ENCODE peak calls at places on chromosomes 13 and 19, in six cellular contexts. W, C, F, T, V and S are unnamed samples.

GRCh38 chr13:109243311-109243951 is 543.0 kb downstream of the IRS2 start:
- DNase-seq in F (no peak), V (no peak), W (peak), C (no peak), T (no peak), S (no peak)

GRCh38 chr19:30049226-30049625 is 107.2 kb downstream of the URI1 start:
- DNase-seq in V (no peak), C (no peak), T (no peak), W (no peak), F (no peak), S (no peak)

GRCh38 chr19:9885077-9885552 is 50.0 kb downstream of the PIN1 start:
- DNase-seq in W (no peak), T (no peak), V (no peak), C (no peak), F (peak), S (no peak)

GRCh38 chr13:100394005-100394695 is 194.4 kb downstream of the GGACT start:
- DNase-seq in V (no peak), C (no peak), F (no peak), T (no peak), W (peak), S (no peak)

GRCh38 chr13:31431722-31432137 is 232.0 kb downstream of the B3GLCT start:
- DNase-seq in V (peak), T (peak), C (no peak), F (no peak), W (peak), S (no peak)

GRCh38 chr13:25218011-25218410 is 45.9 kb upstream of the AMER2 start:
- DNase-seq in F (no peak), W (no peak), T (no peak), V (no peak), C (no peak), S (no peak)

GRCh38 chr13:91409661-91410060 is 11.2 kb downstream of the GPC5 start:
- DNase-seq in C (no peak), V (no peak), T (no peak), F (no peak), W (no peak), S (no peak)

GRCh38 chr19:21604941-21605548 is 99.6 kb downstream of the ZNF429 start:
- DNase-seq in T (no peak), W (no peak), C (no peak), F (no peak), V (no peak), S (no peak)

GRCh38 chr13:37194428-37194861 is 89.0 kb upstream of the CSNK1A1L start:
- DNase-seq in C (no peak), W (no peak), V (no peak), T (no peak), F (no peak), S (no peak)

GRCh38 chr19:39192846-39193245 is 3.9 kb upstream of the NCCRP1 start:
- DNase-seq in T (no peak), F (no peak), V (no peak), C (no peak), W (no peak), S (no peak)

GRCh38 chr19:47436712-47437401 is 17.5 kb upstream of the MEIS3 start:
- DNase-seq in C (peak), V (peak), W (peak), T (peak), F (peak), S (peak)

DNA sequence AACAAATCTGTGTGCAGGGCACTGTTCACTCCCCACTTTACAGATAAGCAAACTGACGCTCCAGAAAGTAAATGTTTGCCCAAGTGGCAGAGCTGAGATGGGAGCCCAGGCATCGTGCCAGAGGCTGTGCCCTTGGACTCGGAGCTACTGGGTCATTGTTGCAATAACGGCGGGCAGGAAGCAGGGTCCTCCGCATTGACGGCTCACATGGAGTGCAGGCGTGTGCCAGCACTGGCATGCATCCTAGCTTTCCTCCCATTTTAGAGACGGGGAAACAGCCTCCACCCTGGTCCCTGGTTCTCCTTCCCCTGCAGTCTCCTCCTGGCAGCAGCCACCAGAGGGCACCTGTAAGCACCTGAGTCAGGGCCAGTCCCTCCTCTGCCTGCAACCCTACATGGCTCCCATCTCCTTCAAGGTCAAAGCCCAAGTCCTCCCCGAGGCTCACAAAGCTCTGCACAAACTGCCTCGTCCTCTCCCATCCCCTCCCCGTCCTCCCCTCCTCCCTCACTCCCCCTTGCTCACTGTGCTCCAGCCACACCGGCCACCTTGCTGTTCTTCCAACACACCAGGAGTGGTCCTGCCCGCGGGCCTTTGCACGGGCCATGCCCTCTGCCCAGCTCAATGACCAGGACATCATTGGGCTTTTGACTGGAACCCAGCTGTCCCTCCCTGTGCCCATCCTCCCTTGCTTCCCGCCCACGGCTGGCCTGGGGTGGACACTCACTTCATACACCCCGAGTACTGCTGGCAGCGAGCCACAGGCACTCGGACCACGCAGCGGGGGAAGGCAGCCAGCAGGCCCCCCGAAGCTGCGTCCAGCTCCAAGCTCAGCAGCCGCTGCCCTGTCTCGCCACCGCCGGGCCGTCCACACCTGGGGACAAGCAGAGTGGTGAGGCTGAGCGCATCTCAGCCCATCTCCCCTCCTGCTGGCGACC is 7.7 kb upstream of the LRG1 start:
- DNase-seq in F (no peak), W (no peak), T (no peak), C (no peak), V (peak), S (peak)
- TF ChIP-seq CTCF in F (no peak), W (peak), T (no peak), C (peak), V (no peak), S (no peak)

GRCh38 chr19:2259331-2259730 is 3.1 kb upstream of the JSRP1 start:
- DNase-seq in V (no peak), T (no peak), W (no peak), F (no peak), C (peak), S (no peak)

GRCh38 chr19:2254052-2254872 is 2.0 kb downstream of the JSRP1 start:
- DNase-seq in V (peak), W (no peak), F (no peak), T (no peak), C (peak), S (no peak)

GRCh38 chr19:2255112-2255845 is 938 bp downstream of the JSRP1 start:
- DNase-seq in V (peak), C (peak), W (no peak), F (no peak), T (no peak), S (no peak)

GRCh38 chr19:2253106-2254051 is 2.8 kb downstream of the JSRP1 start:
- DNase-seq in V (peak), F (no peak), W (no peak), T (peak), C (peak), S (no peak)

GRCh38 chr19:2255982-2256685 is at the start of gene JSRP1:
- DNase-seq in F (no peak), W (no peak), C (no peak), T (no peak), V (peak), S (no peak)
- H3K4me3 ChIP-seq in F (no peak), W (no peak), C (no peak), T (no peak), V (no peak), S (no peak)

GRCh38 chr13:64428196-64428595 is 2801.9 kb downstream of the PCDH9 start:
- DNase-seq in V (no peak), C (no peak), T (no peak), F (no peak), W (no peak), S (no peak)

GRCh38 chr13:64429691-64430090 is 2800.4 kb downstream of the PCDH9 start:
- DNase-seq in T (no peak), F (no peak), V (no peak), W (no peak), C (no peak), S (no peak)
- H3K27ac ChIP-seq in T (no peak), F (no peak), V (no peak), W (no peak), C (no peak), S (no peak)

GRCh38 chr19:4369109-4369887 is 25.9 kb downstream of the MPND start:
- DNase-seq in F (no peak), V (no peak), T (peak), C (peak), W (no peak), S (peak)
- TF ChIP-seq CTCF in F (no peak), V (no peak), T (no peak), C (no peak), W (no peak), S (no peak)

GRCh38 chr19:18869231-18869575 is 26.8 kb downstream of the CERS1 start:
- DNase-seq in T (no peak), W (no peak), C (no peak), F (no peak), V (no peak), S (no peak)

GRCh38 chr19:18867751-18868150 is 28.2 kb downstream of the CERS1 start:
- DNase-seq in V (no peak), T (no peak), F (no peak), C (no peak), W (no peak), S (no peak)

GRCh38 chr19:18867199-18867598 is 28.8 kb downstream of the CERS1 start:
- DNase-seq in F (no peak), V (no peak), C (no peak), W (no peak), T (no peak), S (peak)

GRCh38 chr19:18869781-18870530 is 26.0 kb downstream of the CERS1 start:
- DNase-seq in W (no peak), T (no peak), F (no peak), C (no peak), V (no peak), S (no peak)

GRCh38 chr19:18868380-18869230 is 27.4 kb downstream of the CERS1 start:
- DNase-seq in F (no peak), W (no peak), T (no peak), C (no peak), V (no peak), S (no peak)
- H3K4me3 ChIP-seq in F (no peak), W (no peak), T (no peak), C (no peak), V (no peak), S (no peak)

GRCh38 chr13:46165485-46166220 is 16.3 kb downstream of the LCP1 start:
- DNase-seq in C (no peak), F (no peak), W (no peak), T (no peak), V (no peak), S (no peak)
- H3K27ac ChIP-seq in C (no peak), F (no peak), W (no peak), T (no peak), V (no peak), S (no peak)

DNA sequence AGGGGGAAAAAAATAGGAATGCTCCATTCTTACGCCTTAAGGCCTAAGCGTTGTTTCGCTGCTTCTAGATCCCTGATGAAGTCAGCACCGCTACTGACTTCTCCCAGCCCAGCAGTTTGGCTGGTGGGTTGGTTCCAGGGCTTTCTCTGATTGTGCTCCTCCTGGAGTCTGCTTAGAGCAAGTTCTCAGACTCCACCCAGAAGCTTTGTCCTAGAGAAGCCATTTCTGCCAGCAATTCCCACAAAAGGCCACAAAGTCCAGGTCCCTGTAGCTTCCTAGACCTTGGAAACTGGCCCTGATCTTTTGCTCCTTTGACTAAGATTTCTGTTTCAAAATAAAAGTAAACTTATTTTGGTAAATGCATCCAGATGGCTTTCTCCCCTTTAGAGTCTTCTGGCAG is 65.4 kb downstream of the KCTD12 start:
- DNase-seq in T (no peak), W (no peak), V (no peak), C (no peak), F (no peak), S (no peak)
- TF ChIP-seq CTCF in T (no peak), W (no peak), V (no peak), C (peak), F (no peak), S (no peak)

DNA sequence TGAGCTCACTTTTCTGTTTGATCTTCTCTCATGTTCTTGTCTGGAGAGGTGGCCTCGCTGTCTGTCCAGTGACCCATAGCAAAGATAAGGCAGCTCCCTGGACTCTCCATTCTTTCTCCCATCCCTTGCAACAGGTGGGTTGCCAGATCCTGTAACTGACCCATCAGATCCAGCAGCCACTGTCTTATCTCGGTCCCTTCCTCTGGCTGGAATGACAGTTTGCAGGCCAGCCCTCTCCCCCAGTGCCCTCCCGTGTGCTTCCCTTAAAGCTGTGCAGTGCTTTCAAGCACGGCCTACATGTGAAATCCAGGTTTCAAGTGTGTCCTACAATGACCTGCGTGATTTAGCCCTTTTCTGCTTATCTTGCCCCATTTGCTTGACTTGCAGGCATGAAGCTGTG is 3.7 kb downstream of the GTF3A start:
- DNase-seq in C (no peak), T (no peak), W (no peak), V (no peak), F (no peak), S (no peak)
- H3K4me3 ChIP-seq in C (no peak), T (no peak), W (no peak), V (no peak), F (no peak), S (no peak)